ENCODE peak calls at places on chromosomes 5 and 9, in nine cellular contexts. E is spleen; I is cardiac fibroblast; A is lower lobe of right lung; V is hepatocyte; Y is GM23248; L is bronchial epithelial cell; D is CD8-positive, alpha-beta T cell; M is HAP-1. S is an unnamed sample.
A peak's percentile ranks its signal among the peaks of the same experiment; 100 is the strongest.

GRCh38 chr9:18721267-18722079 is 247.5 kb downstream of the ADAMTSL1 start:
- DNase-seq in E (no peak), I (no peak), A (no peak), V (peak; percentile 20), Y (peak; percentile 52), L (no peak), D (no peak), M (no peak), S (no peak)

GRCh38 chr5:73818357-73818756 is 192.4 kb downstream of the ARHGEF28 start:
- DNase-seq in E (no peak), I (peak; percentile 91), A (no peak), V (no peak), Y (peak; percentile 77), L (peak; percentile 83), D (no peak), M (no peak), S (no peak)

GRCh38 chr5:150589791-150590601 is 50.5 kb upstream of the SYNPO start:
- DNase-seq in E (peak; percentile 69), I (peak; percentile 51), A (no peak), V (peak; percentile 81), Y (peak; percentile 57), L (no peak), D (no peak), M (no peak), S (peak; percentile 82)

GRCh38 chr9:114117996-114118830 is 19.1 kb upstream of the KIF12 start:
- DNase-seq in E (peak; percentile 59), I (no peak), A (peak; percentile 74), V (peak; percentile 48), Y (no peak), L (no peak), D (no peak), M (no peak), S (no peak)

GRCh38 chr5:149425729-149426128 is 46.6 kb upstream of the IL17B start:
- DNase-seq in E (no peak), I (no peak), A (no peak), V (no peak), Y (no peak), L (no peak), D (no peak), M (no peak), S (no peak)

GRCh38 chr9:99398241-99398640 is 176.2 kb downstream of the SEC61B start:
- DNase-seq in E (no peak), I (no peak), A (no peak), V (no peak), Y (peak; percentile 27), L (no peak), D (no peak), M (no peak), S (no peak)

GRCh38 chr5:21680196-21680595 is 1172.9 kb downstream of the CDH12 start:
- DNase-seq in E (no peak), I (peak; percentile 89), A (no peak), V (no peak), Y (peak; percentile 92), L (peak; percentile 89), D (no peak), M (no peak), S (no peak)

GRCh38 chr5:155250601-155251000 is 237.0 kb downstream of the KIF4B start:
- DNase-seq in E (no peak), I (no peak), A (no peak), V (no peak), Y (no peak), L (no peak), D (no peak), M (no peak), S (no peak)

GRCh38 chr9:16363073-16363781 is 507.2 kb downstream of the BNC2 start:
- DNase-seq in E (no peak), I (no peak), A (no peak), V (no peak), Y (no peak), L (no peak), D (no peak), M (no peak), S (no peak)

GRCh38 chr9:9552665-9553064 is 1060.1 kb downstream of the PTPRD start:
- DNase-seq in E (no peak), I (no peak), A (no peak), V (no peak), Y (no peak), L (no peak), D (no peak), M (no peak), S (no peak)

GRCh38 chr5:132246806-132247205 is 10.7 kb upstream of the PDLIM4 start:
- DNase-seq in E (no peak), I (no peak), A (no peak), V (no peak), Y (no peak), L (no peak), D (no peak), M (no peak), S (no peak)

GRCh38 chr5:31427013-31427783 is 104.7 kb downstream of the DROSHA start:
- DNase-seq in E (no peak), I (no peak), A (no peak), V (peak; percentile 9), Y (no peak), L (no peak), D (no peak), M (no peak), S (no peak)

GRCh38 chr9:75149841-75150241 is 61.5 kb downstream of the OSTF1 start:
- DNase-seq in E (no peak), I (no peak), A (peak; percentile 56), V (no peak), Y (no peak), L (no peak), D (no peak), M (no peak), S (no peak)

GRCh38 chr9:37148181-37148580 is 27.8 kb downstream of the ZCCHC7 start:
- DNase-seq in E (no peak), I (no peak), A (no peak), V (no peak), Y (no peak), L (no peak), D (no peak), M (no peak), S (no peak)

GRCh38 chr5:175195698-175196656 is 248.0 kb downstream of the DRD1 start:
- DNase-seq in E (no peak), I (no peak), A (no peak), V (peak; percentile 80), Y (peak; percentile 7), L (no peak), D (no peak), M (no peak), S (no peak)

GRCh38 chr9:12719431-12719830 is 26.2 kb downstream of the TYRP1 start:
- DNase-seq in E (no peak), I (peak; percentile 67), A (no peak), V (peak; percentile 32), Y (peak; percentile 68), L (peak; percentile 62), D (no peak), M (peak; percentile 61), S (no peak)

GRCh38 chr9:38036359-38037084 is 32.5 kb downstream of the SHB start:
- DNase-seq in E (no peak), I (peak; percentile 84), A (no peak), V (no peak), Y (peak; percentile 97), L (peak; percentile 84), D (no peak), M (no peak), S (peak; percentile 48)

GRCh38 chr9:22005700-22006605 is 3.2 kb downstream of the CDKN2B start:
- DNase-seq in E (peak; percentile 72), I (no peak), A (no peak), V (peak; percentile 22), Y (no peak), L (no peak), D (no peak), M (no peak), S (no peak)
- H3K4me3 ChIP-seq in E (peak overlapping the region; percentile 31), I (peak overlapping the region; percentile 24), A (no peak overlapping the region), V (no peak overlapping the region), Y (no peak overlapping the region), L (peak overlapping the region; percentile 97), D (no peak overlapping the region), M (no peak overlapping the region), S (no peak overlapping the region)

GRCh38 chr9:2846115-2846514 is 2.2 kb upstream of the PUM3 start:
- DNase-seq in E (no peak), I (no peak), A (no peak), V (no peak), Y (no peak), L (no peak), D (no peak), M (no peak), S (no peak)
- H3K4me3 ChIP-seq in E (no peak overlapping the region), I (no peak overlapping the region), A (no peak overlapping the region), V (no peak overlapping the region), Y (no peak overlapping the region), L (no peak overlapping the region), D (no peak overlapping the region), M (no peak overlapping the region), S (no peak overlapping the region)

DNA sequence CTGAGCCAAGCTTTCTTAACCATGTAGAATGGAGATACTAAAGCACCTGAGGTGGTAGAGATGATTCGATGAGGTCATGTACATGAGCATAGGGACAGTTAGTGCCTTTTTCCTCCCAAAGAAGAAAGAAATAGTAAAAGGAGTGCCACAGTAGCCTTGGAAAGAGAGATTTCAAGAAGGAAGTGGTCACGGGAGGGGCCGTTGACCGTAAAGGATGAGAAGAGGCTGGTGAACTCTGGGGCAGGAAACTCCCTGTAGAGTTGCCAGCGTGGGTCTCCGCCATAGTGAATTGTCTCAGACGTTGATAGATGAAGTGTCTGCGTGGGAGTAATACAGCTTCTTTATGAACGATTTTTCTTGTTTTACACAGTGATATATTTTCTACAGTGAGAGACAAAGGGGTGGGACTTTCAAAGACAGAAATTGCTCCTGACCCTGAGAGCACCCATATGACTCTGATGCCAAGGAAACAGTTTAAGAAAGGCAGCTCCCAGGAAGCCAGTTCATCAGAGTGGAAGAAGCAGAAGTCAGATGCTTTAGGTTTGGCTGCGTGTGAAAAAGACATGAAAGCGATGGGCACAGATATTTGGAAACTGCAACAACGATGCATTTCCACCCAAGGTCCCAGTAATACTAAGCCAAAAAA is 41.3 kb downstream of the UGCG start:
- DNase-seq in E (peak; percentile 81), I (peak; percentile 89), A (peak; percentile 68), V (no peak), Y (peak; percentile 63), L (peak; percentile 53), D (peak; percentile 31), M (no peak), S (peak; percentile 19)
- H3K4me3 ChIP-seq in E (peak overlapping the region; percentile 40), I (no peak overlapping the region), A (no peak overlapping the region), V (no peak overlapping the region), Y (no peak overlapping the region), L (no peak overlapping the region), D (peak overlapping the region; percentile 10), M (no peak overlapping the region), S (no peak overlapping the region)

GRCh38 chr5:160165137-160166068 is 46.2 kb upstream of the PWWP2A start:
- DNase-seq in E (peak; percentile 75), I (peak; percentile 100), A (peak; percentile 89), V (peak; percentile 81), Y (peak; percentile 97), L (peak; percentile 97), D (no peak), M (peak; percentile 67), S (peak; percentile 96)

GRCh38 chr5:160167623-160168165 is 48.4 kb upstream of the PWWP2A start:
- DNase-seq in E (no peak), I (no peak), A (no peak), V (no peak), Y (no peak), L (peak; percentile 81), D (no peak), M (no peak), S (no peak)

GRCh38 chr5:160166069-160166972 is 47.1 kb upstream of the PWWP2A start:
- DNase-seq in E (no peak), I (no peak), A (no peak), V (no peak), Y (no peak), L (no peak), D (no peak), M (peak; percentile 95), S (no peak)

GRCh38 chr5:160169326-160169725 is 50.1 kb upstream of the PWWP2A start:
- DNase-seq in E (no peak), I (peak; percentile 99), A (no peak), V (no peak), Y (peak; percentile 96), L (peak; percentile 77), D (no peak), M (no peak), S (peak; percentile 74)

GRCh38 chr5:160166973-160167622 is 47.8 kb upstream of the PWWP2A start:
- DNase-seq in E (no peak), I (no peak), A (no peak), V (no peak), Y (no peak), L (no peak), D (no peak), M (no peak), S (no peak)
- H3K4me3 ChIP-seq in E (no peak overlapping the region), I (no peak overlapping the region), A (no peak overlapping the region), V (no peak overlapping the region), Y (no peak overlapping the region), L (no peak overlapping the region), D (no peak overlapping the region), M (no peak overlapping the region), S (no peak overlapping the region)